ENCODE peak calls at places on chromosomes 5 and 9, in four cellular contexts. Q is mucosa of descending colon, R is body of pancreas, W is sigmoid colon. D is an unnamed sample. For H3K36me3, the result is how much of the 10 kb centered on the place peaks cover.

GRCh38 chr5:10310073-10310779 is 2.5 kb upstream of the CMBL start:
- DNase-seq in Q (no peak), R (peak), W (no peak), D (no peak)

GRCh38 chr9:135857371-135857786 is 50.0 kb downstream of the CAMSAP1 start:
- DNase-seq in Q (no peak), R (no peak), W (no peak), D (no peak)

GRCh38 chr9:92501671-92502393 is 19.5 kb upstream of the ASPN start:
- DNase-seq in Q (no peak), R (peak), W (peak), D (no peak)

GRCh38 chr9:121700165-121700830 is 48.9 kb downstream of the DAB2IP start:
- DNase-seq in Q (peak), R (peak), W (peak), D (peak)

GRCh38 chr5:135921388-135921787 is 25.7 kb upstream of the IL9 start:
- DNase-seq in Q (no peak), R (no peak), W (no peak), D (no peak)

GRCh38 chr5:159905496-159905895 is 10.8 kb upstream of the ADRA1B start:
- DNase-seq in Q (no peak), R (no peak), W (no peak), D (no peak)

GRCh38 chr5:10457682-10458574 is 16.2 kb downstream of the ROPN1L start:
- DNase-seq in Q (no peak), R (no peak), W (no peak), D (no peak)

GRCh38 chr9:108168451-108168850 is 678.9 kb upstream of the KLF4 start:
- DNase-seq in Q (no peak), R (no peak), W (no peak), D (no peak)

GRCh38 chr5:23318960-23319359 is 188.4 kb upstream of the PRDM9 start:
- DNase-seq in Q (no peak), R (no peak), W (no peak), D (no peak)

GRCh38 chr9:70021026-70021571 is 22.5 kb upstream of the MAMDC2 start:
- DNase-seq in Q (no peak), R (no peak), W (no peak), D (no peak)

GRCh38 chr9:95087659-95088242 is 229.8 kb downstream of the FANCC start:
- DNase-seq in Q (peak), R (peak), W (peak), D (no peak)

GRCh38 chr5:41371741-41372140 is 138.7 kb downstream of the PLCXD3 start:
- DNase-seq in Q (no peak), R (no peak), W (no peak), D (no peak)

GRCh38 chr9:3916420-3916819 is 383.4 kb downstream of the GLIS3 start:
- DNase-seq in Q (no peak), R (no peak), W (no peak), D (no peak)

GRCh38 chr5:143751342-143751741 is 60.6 kb upstream of the HMHB1 start:
- DNase-seq in Q (no peak), R (no peak), W (no peak), D (no peak)

GRCh38 chr5:53463909-53464621 is 16.4 kb upstream of the FST start:
- DNase-seq in Q (no peak), R (no peak), W (no peak), D (no peak)

GRCh38 chr5:165560641-165561040 is 2055.2 kb downstream of the MAT2B start:
- DNase-seq in Q (no peak), R (no peak), W (no peak), D (no peak)

GRCh38 chr5:98794001-98794400 is 20.5 kb downstream of the RGMB start:
- DNase-seq in Q (no peak), R (no peak), W (no peak), D (no peak)

GRCh38 chr9:101848485-101848919 is 110.1 kb upstream of the GRIN3A start:
- DNase-seq in Q (no peak), R (no peak), W (no peak), D (no peak)

GRCh38 chr5:6814816-6815215 is 101.6 kb downstream of the TENT4A start:
- DNase-seq in Q (no peak), R (no peak), W (no peak), D (no peak)

GRCh38 chr9:133777111-133777791 is 39.1 kb upstream of the SARDH start:
- DNase-seq in Q (peak), R (no peak), W (no peak), D (no peak)

GRCh38 chr5:59356813-59357381 is 536.6 kb downstream of the PDE4D start:
- DNase-seq in Q (peak), R (no peak), W (peak), D (peak)

GRCh38 chr5:142316051-142316450 is 8.8 kb downstream of the SPRY4 start:
- DNase-seq in Q (no peak), R (no peak), W (no peak), D (no peak)

GRCh38 chr9:137740311-137740710 is 121.5 kb downstream of the EHMT1 start:
- DNase-seq in Q (no peak), R (no peak), W (peak), D (no peak)

GRCh38 chr5:175825906-175826305 is 45.5 kb upstream of the CPLX2 start:
- DNase-seq in Q (no peak), R (no peak), W (no peak), D (no peak)

GRCh38 chr9:68852941-68853340 is 147.9 kb downstream of the PIP5K1B start:
- DNase-seq in Q (no peak), R (peak), W (no peak), D (no peak)

GRCh38 chr9:68500457-68501158 is 40.1 kb downstream of the TMEM252 start:
- DNase-seq in Q (no peak), R (no peak), W (no peak), D (no peak)

GRCh38 chr5:2751592-2752021 is at the start of gene IRX2:
- DNase-seq in Q (no peak), R (peak), W (no peak), D (peak)

GRCh38 chr9:93683331-93684134 is 107.1 kb downstream of the PHF2 start:
- DNase-seq in Q (no peak), R (no peak), W (no peak), D (peak)

GRCh38 chr5:141657937-141658545 is 6.8 kb upstream of the FCHSD1 start:
- DNase-seq in Q (no peak), R (no peak), W (no peak), D (no peak)

GRCh38 chr9:88400021-88400420 is 11.8 kb downstream of the SPIN1 start:
- DNase-seq in Q (no peak), R (no peak), W (no peak), D (no peak)

GRCh38 chr9:5336683-5337082 is 3.0 kb downstream of the RLN1 start:
- DNase-seq in Q (no peak), R (no peak), W (no peak), D (no peak)

GRCh38 chr9:120892177-120892747 is 15.3 kb upstream of the PHF19 start:
- DNase-seq in Q (no peak), R (no peak), W (no peak), D (no peak)

GRCh38 chr9:121610638-121610953 is 40.8 kb upstream of the DAB2IP start:
- DNase-seq in Q (no peak), R (no peak), W (no peak), D (no peak)

DNA sequence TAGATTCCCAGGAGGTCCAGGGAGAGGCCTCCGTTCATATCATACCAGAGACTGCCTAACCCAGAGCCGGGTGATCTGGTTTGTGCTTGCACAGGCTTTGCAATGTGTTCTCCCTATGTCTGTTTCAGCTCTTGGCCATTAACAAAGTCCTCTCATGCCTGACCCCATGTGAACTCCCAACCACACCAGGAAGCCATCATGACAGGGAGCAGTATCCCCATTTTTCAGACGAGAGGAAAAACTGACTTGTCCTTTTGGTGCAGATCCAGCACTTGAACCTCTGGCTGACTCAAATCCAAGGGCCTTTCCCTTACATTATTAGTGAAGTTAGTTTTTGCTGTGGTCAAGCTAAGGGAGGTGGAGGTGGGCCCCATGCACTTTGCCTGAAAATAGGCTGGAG is 58.4 kb downstream of the TEX10 start:
- DNase-seq in Q (no peak), R (no peak), W (no peak), D (no peak)
- H3K36me3 ChIP-seq in Q (under half), R (under half), W (under half), D (under half)

GRCh38 chr5:97728920-97729319 is 545.9 kb upstream of the RIOK2 start:
- DNase-seq in Q (no peak), R (no peak), W (no peak), D (no peak)

GRCh38 chr5:97729938-97730337 is 546.9 kb upstream of the RIOK2 start:
- DNase-seq in Q (no peak), R (no peak), W (no peak), D (no peak)

DNA sequence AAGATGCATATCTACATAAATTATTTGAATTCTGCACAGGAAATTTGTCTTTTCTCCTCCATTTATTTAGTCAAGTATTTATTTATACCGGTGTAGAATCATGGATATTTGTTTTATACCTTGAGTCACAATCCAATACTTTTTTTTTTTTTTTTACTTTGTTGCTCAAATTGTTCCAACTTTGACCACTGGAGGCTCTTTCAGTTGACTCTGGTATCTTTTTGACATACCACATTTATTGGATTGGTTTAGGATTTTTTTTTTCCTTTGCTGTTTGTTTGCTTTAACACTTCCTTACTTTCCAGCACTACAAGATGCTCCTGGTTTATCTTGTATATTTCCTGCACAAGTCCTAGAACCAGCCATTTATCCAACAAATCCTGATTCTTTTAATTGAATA is 543.1 kb upstream of the RIOK2 start:
- DNase-seq in Q (no peak), R (no peak), W (no peak), D (no peak)
- TF ChIP-seq CTCF in Q (no peak), R (no peak), W (no peak), D (no peak)

DNA sequence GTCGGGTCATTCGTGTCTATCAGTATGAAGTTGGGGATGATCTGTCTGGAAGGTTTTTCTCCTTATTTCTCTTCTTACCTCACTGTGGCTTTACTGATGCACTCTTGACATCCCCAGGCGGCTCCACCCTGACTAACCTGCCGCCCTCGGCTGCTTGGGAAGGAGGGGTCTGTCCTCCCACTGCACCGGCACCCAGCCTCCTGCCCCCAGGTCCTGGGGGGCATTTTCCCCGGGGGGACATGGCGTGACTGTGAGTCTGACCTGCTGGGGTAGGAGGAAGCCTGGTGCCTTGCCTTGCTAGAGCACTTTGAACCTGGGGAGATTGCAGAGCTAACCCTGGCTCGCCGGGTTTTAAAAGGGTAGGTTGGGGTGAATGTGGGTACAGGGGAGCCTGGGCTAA is 27.5 kb downstream of the DYNC2I2 start:
- DNase-seq in Q (no peak), R (no peak), W (peak), D (no peak)
- H3K36me3 ChIP-seq in Q (under half), R (under half), W (half or more), D (half or more)

GRCh38 chr5:28710360-28710759 is 1672.0 kb upstream of the CDH9 start:
- DNase-seq in Q (no peak), R (no peak), W (no peak), D (no peak)
- TF ChIP-seq CTCF in Q (no peak), R (no peak), W (no peak), D (no peak)

GRCh38 chr9:2816476-2817141 is 27.3 kb downstream of the PUM3 start:
- DNase-seq in Q (no peak), R (peak), W (peak), D (peak)
- H3K36me3 ChIP-seq in Q (under half), R (under half), W (under half), D (under half)

DNA sequence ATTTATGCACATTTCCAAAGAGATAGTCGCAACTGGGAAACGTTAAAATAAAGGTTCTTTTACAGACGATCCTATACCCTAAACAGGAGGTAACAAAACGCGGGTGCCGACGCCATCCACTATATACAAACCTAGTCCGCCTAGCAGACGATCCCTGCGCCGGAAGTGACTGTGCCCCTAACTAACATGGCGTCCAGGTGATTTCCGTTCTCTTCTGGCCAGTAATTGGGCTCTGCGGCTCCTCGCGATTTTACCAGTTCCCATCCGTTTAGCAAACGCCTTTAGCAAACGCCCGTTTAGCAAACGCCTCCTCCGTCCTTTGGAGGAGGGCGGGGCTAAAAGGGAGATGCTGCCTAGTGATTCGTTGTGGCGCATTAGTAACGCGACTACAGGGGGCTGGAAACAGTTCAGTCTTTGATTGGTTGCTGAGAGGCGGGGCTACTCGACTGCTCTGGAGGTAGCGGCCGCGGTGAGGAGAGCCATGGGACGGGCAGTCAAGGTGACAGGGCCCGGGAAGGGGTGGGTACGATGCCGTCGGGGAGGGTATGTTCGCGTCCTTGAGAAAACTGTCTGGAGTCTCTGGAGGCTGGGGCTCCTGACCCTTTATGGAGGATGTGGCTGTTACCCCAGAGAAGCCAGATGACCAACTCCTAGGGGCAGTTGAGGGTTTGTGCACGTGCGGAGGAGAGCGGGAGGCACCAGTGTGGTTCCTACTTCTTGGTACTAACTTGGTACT is at the start of gene LYRM7:
- DNase-seq in Q (peak), R (peak), W (peak), D (peak)
- TF ChIP-seq CTCF in Q (peak), R (peak), W (no peak), D (no peak)

GRCh38 chr5:157306092-157306491 is 40.2 kb downstream of the CYFIP2 start:
- DNase-seq in Q (no peak), R (no peak), W (no peak), D (no peak)
- H3K36me3 ChIP-seq in Q (under half), R (under half), W (under half), D (under half)

DNA sequence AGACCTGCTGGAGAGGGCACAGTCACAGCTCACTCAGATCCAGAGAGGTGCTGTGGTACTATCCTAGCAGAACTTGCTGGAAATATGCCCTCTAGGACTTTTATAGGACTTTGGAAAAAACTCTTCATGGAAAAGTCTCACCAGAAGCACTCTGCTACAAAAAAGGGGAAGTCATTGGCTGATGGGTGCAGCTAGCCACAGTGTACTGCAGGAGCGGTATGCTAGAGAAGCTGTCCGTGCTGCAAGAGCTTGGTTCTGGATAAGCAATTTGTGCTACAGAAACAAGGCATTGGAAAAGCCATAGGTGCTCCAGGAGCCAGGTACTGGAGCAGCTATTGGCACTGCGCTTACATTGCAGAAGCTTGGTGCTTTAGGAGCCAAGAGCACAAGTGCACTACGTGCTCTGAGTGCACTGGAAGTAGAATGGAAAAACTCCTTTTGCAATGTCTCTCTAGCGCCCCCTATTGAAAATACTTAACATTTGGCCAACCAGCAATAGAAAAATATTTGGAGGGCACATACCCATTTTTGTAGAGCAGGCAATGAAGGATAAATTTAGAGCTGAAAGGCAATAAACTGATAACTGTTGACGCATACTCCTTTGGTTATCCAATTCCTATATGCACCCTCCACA is 83.4 kb downstream of the MEGF10 start:
- DNase-seq in Q (no peak), R (no peak), W (no peak), D (no peak)
- TF ChIP-seq CTCF in Q (no peak), R (no peak), W (no peak), D (no peak)

DNA sequence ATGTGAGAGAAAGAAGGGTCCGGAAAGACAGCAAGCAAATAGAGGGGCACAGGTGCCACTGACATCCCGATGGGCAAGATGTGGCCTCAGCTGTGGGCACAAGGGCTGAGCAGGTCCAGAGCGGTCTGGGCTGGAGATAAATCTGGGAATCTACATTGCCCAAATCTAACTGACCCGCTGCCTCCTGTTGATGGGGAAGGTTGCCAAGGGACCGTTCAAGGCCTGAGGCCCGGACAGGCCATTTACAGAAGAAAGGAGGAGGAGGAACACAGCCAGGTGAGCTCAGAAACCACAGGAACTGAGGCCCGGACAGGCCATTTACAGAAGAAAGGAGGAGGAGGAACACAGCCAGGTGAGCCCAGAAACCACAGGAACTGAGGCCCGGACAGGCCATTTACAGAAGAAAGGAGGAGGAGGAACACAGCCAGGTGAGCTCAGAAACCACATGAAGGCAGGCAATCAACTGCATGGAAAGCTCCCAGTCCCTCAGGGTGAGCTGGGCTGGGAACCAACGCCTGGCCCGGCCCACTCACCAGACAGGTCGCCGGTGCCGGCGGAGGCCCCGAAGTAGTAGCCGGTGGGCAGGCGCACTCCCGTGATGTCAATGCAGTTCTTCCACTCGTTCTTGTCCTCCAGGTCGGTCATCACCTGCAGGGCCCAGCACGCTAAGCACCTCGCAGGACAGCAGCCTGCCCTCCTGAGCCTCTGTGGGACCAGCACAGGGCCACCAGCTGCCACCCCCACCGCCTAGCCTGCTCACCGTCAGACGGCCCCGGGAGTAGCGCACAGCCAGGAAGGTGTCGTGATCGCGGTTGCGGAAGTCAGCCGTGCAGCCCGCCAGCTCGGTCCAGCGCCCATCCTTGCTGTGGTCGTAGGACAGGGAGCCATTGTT is 14.6 kb downstream of the LMAN2 start:
- DNase-seq in Q (no peak), R (no peak), W (no peak), D (no peak)
- H3K36me3 ChIP-seq in Q (under half), R (under half), W (half or more), D (half or more)

GRCh38 chr5:177489119-177489716 is 8.2 kb downstream of the PDLIM7 start:
- DNase-seq in Q (peak), R (no peak), W (no peak), D (no peak)
- TF ChIP-seq CTCF in Q (no peak), R (no peak), W (no peak), D (no peak)

D was measured in lung.